ENCODE peak calls at places on chromosomes 13 and 19, in five cellular contexts. C is HEK293T; O is mesenteric fat pad; B is activated T-helper 1 cell treated with anti-CD3 and anti-CD28 coated beads, Interleukin-2, amount 50 U/mL, for 16 hours; H is posterior cingulate gyrus. J is an unnamed sample.

GRCh38 chr13:33441015-33441414 is 155.5 kb upstream of the STARD13 start:
- DNase-seq in B (no peak), O (no peak), H (no peak), C (peak), J (no peak)

GRCh38 chr13:28528848-28529247 is 33.9 kb upstream of the FLT1 start:
- DNase-seq in C (no peak), O (no peak), H (no peak), B (no peak), J (no peak)

GRCh38 chr19:40689339-40690049 is 957 bp downstream of the NUMBL start:
- DNase-seq in C (no peak), B (no peak), O (no peak), H (no peak), J (no peak)

GRCh38 chr13:114101325-114101821 is 31.1 kb downstream of the RASA3 start:
- DNase-seq in C (no peak), B (no peak), O (peak), H (no peak), J (no peak)

GRCh38 chr13:45623516-45624090 is 8.1 kb upstream of the ERICH6B start:
- DNase-seq in B (no peak), C (peak), H (no peak), O (no peak), J (no peak)

GRCh38 chr13:80475718-80476117 is 134.8 kb upstream of the SPRY2 start:
- DNase-seq in H (no peak), C (no peak), O (no peak), B (no peak), J (no peak)

GRCh38 chr19:15437355-15438123 is 12.2 kb downstream of the WIZ start:
- DNase-seq in O (no peak), H (no peak), B (no peak), C (no peak), J (no peak)

GRCh38 chr13:114077121-114077937 is 55.1 kb downstream of the RASA3 start:
- DNase-seq in H (peak), C (no peak), B (no peak), O (peak), J (no peak)

GRCh38 chr19:5150902-5151741 is 182.2 kb downstream of the KDM4B start:
- DNase-seq in H (no peak), B (no peak), O (no peak), C (no peak), J (no peak)

GRCh38 chr13:21986602-21987001 is 315.7 kb downstream of the FGF9 start:
- DNase-seq in H (no peak), C (no peak), O (no peak), B (no peak), J (no peak)